ENCODE peak calls at places on chromosomes 7 and 10, in five cellular contexts. One of them, this sample, is unnamed.

GRCh38 chr7:117338020-117338419 is 15.2 kb upstream of the WNT2 start:
- DNase-seq in RWPE1: no peak
- DNase-seq in thoracic aorta: no peak
- DNase-seq in GM12865: no peak
- DNase-seq in tibial artery: no peak
- DNase-seq in this sample: no peak

GRCh38 chr7:28666144-28666543 is 253.8 kb downstream of the CREB5 start:
- DNase-seq in thoracic aorta: no peak
- DNase-seq in GM12865: no peak
- DNase-seq in RWPE1: peak; percentile 88
- DNase-seq in tibial artery: no peak
- DNase-seq in this sample: no peak

GRCh38 chr7:157271315-157271990 is 65.4 kb upstream of the DNAJB6 start:
- DNase-seq in tibial artery: no peak
- DNase-seq in GM12865: no peak
- DNase-seq in thoracic aorta: no peak
- DNase-seq in RWPE1: no peak
- DNase-seq in this sample: no peak

GRCh38 chr7:142459557-142459963 is 201.7 kb upstream of the PRSS58 start:
- DNase-seq in RWPE1: peak; percentile 30
- DNase-seq in thoracic aorta: no peak
- DNase-seq in tibial artery: no peak
- DNase-seq in GM12865: peak; percentile 61
- DNase-seq in this sample: no peak

GRCh38 chr7:150399421-150399820 is 20.3 kb downstream of the ZNF775 start:
- DNase-seq in RWPE1: no peak
- DNase-seq in thoracic aorta: no peak
- DNase-seq in tibial artery: no peak
- DNase-seq in GM12865: no peak
- DNase-seq in this sample: no peak

GRCh38 chr10:118568327-118568848 is 27.1 kb downstream of the PRLHR start:
- DNase-seq in GM12865: peak; percentile 65
- DNase-seq in tibial artery: no peak
- DNase-seq in thoracic aorta: no peak
- DNase-seq in RWPE1: peak; percentile 69
- DNase-seq in this sample: peak; percentile 50

GRCh38 chr10:95798307-95798850 is 42.4 kb downstream of the ENTPD1 start:
- DNase-seq in tibial artery: no peak
- DNase-seq in RWPE1: no peak
- DNase-seq in GM12865: no peak
- DNase-seq in thoracic aorta: no peak
- DNase-seq in this sample: no peak

GRCh38 chr7:139560678-139561077 is 37.2 kb downstream of the CLEC2L start:
- DNase-seq in RWPE1: no peak
- DNase-seq in tibial artery: no peak
- DNase-seq in GM12865: no peak
- DNase-seq in thoracic aorta: no peak
- DNase-seq in this sample: no peak

GRCh38 chr7:157676001-157676400 is 339.2 kb downstream of the DNAJB6 start:
- DNase-seq in tibial artery: no peak
- DNase-seq in thoracic aorta: no peak
- DNase-seq in GM12865: no peak
- DNase-seq in RWPE1: no peak
- DNase-seq in this sample: no peak

GRCh38 chr7:73718905-73719805 is at the start of gene STX1A:
- DNase-seq in GM12865: peak; percentile 80
- DNase-seq in tibial artery: no peak
- DNase-seq in thoracic aorta: no peak
- DNase-seq in RWPE1: peak; percentile 87
- DNase-seq in this sample: peak; percentile 56

GRCh38 chr10:95814011-95814727 is 58.2 kb downstream of the ENTPD1 start:
- DNase-seq in thoracic aorta: no peak
- DNase-seq in RWPE1: peak; percentile 42
- DNase-seq in tibial artery: no peak
- DNase-seq in GM12865: no peak
- DNase-seq in this sample: no peak

GRCh38 chr10:71971311-71971731 is 7.1 kb downstream of the CHST3 start:
- DNase-seq in GM12865: no peak
- DNase-seq in thoracic aorta: no peak
- DNase-seq in RWPE1: no peak
- DNase-seq in tibial artery: no peak
- DNase-seq in this sample: no peak

GRCh38 chr10:129958118-129958685 is 5.9 kb downstream of the EBF3 start:
- DNase-seq in RWPE1: no peak
- DNase-seq in thoracic aorta: no peak
- DNase-seq in tibial artery: peak; percentile 30
- DNase-seq in GM12865: no peak
- DNase-seq in this sample: no peak

GRCh38 chr10:61987537-61987936 is 86.0 kb downstream of the ARID5B start:
- DNase-seq in RWPE1: no peak
- DNase-seq in GM12865: peak; percentile 66
- DNase-seq in tibial artery: no peak
- DNase-seq in thoracic aorta: no peak
- DNase-seq in this sample: no peak

GRCh38 chr10:104642311-104643022 is 1.4 kb downstream of the SORCS3 start:
- DNase-seq in RWPE1: no peak
- DNase-seq in GM12865: peak; percentile 10
- DNase-seq in thoracic aorta: no peak
- DNase-seq in tibial artery: no peak
- DNase-seq in this sample: peak; percentile 75

GRCh38 chr10:125032474-125032873 is 90.6 kb downstream of the ZRANB1 start:
- DNase-seq in RWPE1: no peak
- DNase-seq in thoracic aorta: no peak
- DNase-seq in GM12865: no peak
- DNase-seq in tibial artery: no peak
- DNase-seq in this sample: no peak

GRCh38 chr7:473211-473734 is 46.4 kb downstream of the PDGFA start:
- DNase-seq in RWPE1: no peak
- DNase-seq in tibial artery: peak; percentile 17
- DNase-seq in thoracic aorta: no peak
- DNase-seq in GM12865: no peak
- DNase-seq in this sample: no peak

GRCh38 chr7:157302314-157302711 is 34.5 kb upstream of the DNAJB6 start:
- DNase-seq in tibial artery: peak; percentile 61
- DNase-seq in GM12865: peak; percentile 93
- DNase-seq in RWPE1: no peak
- DNase-seq in thoracic aorta: no peak
- DNase-seq in this sample: no peak

GRCh38 chr7:29884399-29885272 is 78.3 kb downstream of the WIPF3 start:
- DNase-seq in GM12865: no peak
- DNase-seq in thoracic aorta: no peak
- DNase-seq in tibial artery: no peak
- DNase-seq in RWPE1: peak; percentile 33
- DNase-seq in this sample: peak; percentile 34

GRCh38 chr7:103388469-103389140 is 41.2 kb downstream of the PSMC2 start:
- DNase-seq in tibial artery: no peak
- DNase-seq in RWPE1: no peak
- DNase-seq in thoracic aorta: no peak
- DNase-seq in GM12865: no peak
- DNase-seq in this sample: no peak

GRCh38 chr7:85719981-85720963 is 533.4 kb upstream of the SEMA3D start:
- DNase-seq in tibial artery: peak; percentile 26
- DNase-seq in GM12865: no peak
- DNase-seq in thoracic aorta: no peak
- DNase-seq in RWPE1: peak; percentile 32
- DNase-seq in this sample: no peak

GRCh38 chr7:81127991-81128390 is 209.1 kb upstream of the SEMA3C start:
- DNase-seq in RWPE1: no peak
- DNase-seq in thoracic aorta: no peak
- DNase-seq in GM12865: no peak
- DNase-seq in tibial artery: no peak
- DNase-seq in this sample: no peak

GRCh38 chr10:114821915-114822770 is 563 bp downstream of the FHIP2A start:
- DNase-seq in RWPE1: peak; percentile 44
- DNase-seq in GM12865: peak; percentile 66
- DNase-seq in tibial artery: peak; percentile 25
- DNase-seq in thoracic aorta: no peak
- DNase-seq in this sample: peak; percentile 29

GRCh38 chr7:53811555-53812079 is 730.6 kb upstream of the VSTM2A start:
- DNase-seq in thoracic aorta: no peak
- DNase-seq in tibial artery: no peak
- DNase-seq in GM12865: no peak
- DNase-seq in RWPE1: no peak
- DNase-seq in this sample: no peak

GRCh38 chr7:91182819-91183405 is 81.3 kb upstream of the FZD1 start:
- DNase-seq in tibial artery: no peak
- DNase-seq in RWPE1: peak; percentile 33
- DNase-seq in GM12865: no peak
- DNase-seq in thoracic aorta: no peak
- DNase-seq in this sample: no peak

GRCh38 chr10:73553316-73553715 is 37.8 kb downstream of the USP54 start:
- DNase-seq in thoracic aorta: no peak
- DNase-seq in RWPE1: no peak
- DNase-seq in GM12865: no peak
- DNase-seq in tibial artery: no peak
- DNase-seq in this sample: no peak

GRCh38 chr7:665751-666453 is 60.6 kb upstream of the DNAAF5 start:
- DNase-seq in GM12865: no peak
- DNase-seq in RWPE1: no peak
- DNase-seq in thoracic aorta: no peak
- DNase-seq in tibial artery: peak; percentile 20
- DNase-seq in this sample: no peak

GRCh38 chr7:145718129-145718528 is 398.5 kb upstream of the CNTNAP2 start:
- DNase-seq in thoracic aorta: no peak
- DNase-seq in tibial artery: no peak
- DNase-seq in GM12865: no peak
- DNase-seq in RWPE1: no peak
- DNase-seq in this sample: no peak

GRCh38 chr10:26468691-26469090 is 30.6 kb downstream of the APBB1IP start:
- DNase-seq in tibial artery: no peak
- DNase-seq in RWPE1: no peak
- DNase-seq in thoracic aorta: no peak
- DNase-seq in GM12865: peak; percentile 63
- DNase-seq in this sample: no peak

GRCh38 chr10:84331091-84331490 is 2.7 kb downstream of the CCSER2 start:
- DNase-seq in RWPE1: no peak
- DNase-seq in tibial artery: no peak
- DNase-seq in GM12865: no peak
- DNase-seq in thoracic aorta: no peak
- DNase-seq in this sample: no peak

GRCh38 chr7:14698239-14698638 is 204.3 kb downstream of the DGKB start:
- DNase-seq in thoracic aorta: no peak
- DNase-seq in tibial artery: no peak
- DNase-seq in GM12865: no peak
- DNase-seq in RWPE1: no peak
- DNase-seq in this sample: no peak
- TF ChIP-seq CTCF in thoracic aorta: no peak
- TF ChIP-seq CTCF in tibial artery: no peak
- TF ChIP-seq CTCF in GM12865: no peak
- TF ChIP-seq CTCF in RWPE1: no peak
- TF ChIP-seq CTCF in this sample: no peak

GRCh38 chr10:79202188-79203013 is 133.6 kb downstream of the ZMIZ1 start:
- DNase-seq in GM12865: peak; percentile 64
- DNase-seq in thoracic aorta: no peak
- DNase-seq in tibial artery: no peak
- DNase-seq in RWPE1: no peak
- DNase-seq in this sample: no peak
- TF ChIP-seq CTCF in GM12865: peak; percentile 68
- TF ChIP-seq CTCF in thoracic aorta: peak; percentile 29
- TF ChIP-seq CTCF in tibial artery: peak; percentile 22
- TF ChIP-seq CTCF in RWPE1: no peak
- TF ChIP-seq CTCF in this sample: peak; percentile 44

GRCh38 chr7:42235734-42236133 is 1.3 kb downstream of the GLI3 start:
- DNase-seq in GM12865: no peak
- DNase-seq in thoracic aorta: no peak
- DNase-seq in tibial artery: no peak
- DNase-seq in RWPE1: peak; percentile 13
- DNase-seq in this sample: no peak

GRCh38 chr7:42238709-42239395 is 1.8 kb upstream of the GLI3 start:
- DNase-seq in tibial artery: peak; percentile 57
- DNase-seq in RWPE1: peak; percentile 78
- DNase-seq in GM12865: no peak
- DNase-seq in thoracic aorta: no peak
- DNase-seq in this sample: no peak

GRCh38 chr7:42236266-42237161 is 495 bp downstream of the GLI3 start:
- DNase-seq in tibial artery: peak; percentile 66
- DNase-seq in GM12865: no peak
- DNase-seq in RWPE1: peak; percentile 49
- DNase-seq in thoracic aorta: peak; percentile 16
- DNase-seq in this sample: peak; percentile 56

GRCh38 chr7:42237891-42238531 is 1.0 kb upstream of the GLI3 start:
- DNase-seq in RWPE1: peak; percentile 47
- DNase-seq in GM12865: peak; percentile 16
- DNase-seq in thoracic aorta: peak; percentile 30
- DNase-seq in tibial artery: peak; percentile 91
- DNase-seq in this sample: peak; percentile 63

DNA sequence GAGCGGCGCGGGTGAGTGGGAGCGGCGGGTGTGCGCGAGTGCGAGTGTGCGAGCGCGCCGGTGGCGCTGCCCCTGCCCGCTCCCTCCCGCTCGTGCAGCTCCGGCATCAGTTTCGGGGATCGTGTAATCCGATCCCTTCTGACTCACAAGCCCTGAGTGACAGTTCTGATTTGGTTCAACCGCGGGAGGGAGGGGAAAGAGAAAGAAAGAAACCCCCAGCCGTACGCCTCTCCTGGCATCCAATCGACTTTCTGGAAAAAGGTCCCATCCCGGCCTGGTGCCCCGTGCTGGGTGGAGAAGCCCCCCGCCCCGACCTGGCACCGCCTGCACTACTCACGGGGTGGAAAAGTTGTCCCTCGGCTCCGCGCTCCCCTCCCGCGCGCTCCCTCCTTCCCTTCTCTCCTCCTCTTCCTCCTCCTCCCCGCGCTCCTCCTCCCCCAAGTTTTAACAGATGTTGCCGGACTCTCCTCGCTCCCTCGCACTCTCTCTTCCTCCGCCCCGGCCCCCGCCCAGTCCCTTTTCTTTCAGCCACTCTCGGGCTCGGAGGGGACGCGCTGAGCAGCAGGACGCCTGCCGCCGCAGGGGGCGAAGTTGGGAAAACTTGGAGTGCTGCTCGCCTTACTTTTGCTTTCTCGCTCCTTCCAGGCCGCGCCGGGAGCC is at the start of gene GLI3:
- DNase-seq in thoracic aorta: peak; percentile 64
- DNase-seq in RWPE1: peak; percentile 97
- DNase-seq in tibial artery: peak; percentile 92
- DNase-seq in GM12865: peak; percentile 70
- DNase-seq in this sample: peak; percentile 86
- TF ChIP-seq CTCF in thoracic aorta: peak; percentile 39
- TF ChIP-seq CTCF in RWPE1: peak; percentile 35
- TF ChIP-seq CTCF in tibial artery: peak; percentile 27
- TF ChIP-seq CTCF in GM12865: no peak
- TF ChIP-seq CTCF in this sample: no peak

GRCh38 chr10:29725133-29725720 is 90.5 kb upstream of the SVIL start:
- DNase-seq in RWPE1: no peak
- DNase-seq in thoracic aorta: no peak
- DNase-seq in tibial artery: no peak
- DNase-seq in GM12865: no peak
- DNase-seq in this sample: no peak

GRCh38 chr10:29722777-29723176 is 88.0 kb upstream of the SVIL start:
- DNase-seq in GM12865: no peak
- DNase-seq in tibial artery: no peak
- DNase-seq in RWPE1: no peak
- DNase-seq in thoracic aorta: no peak
- DNase-seq in this sample: no peak

GRCh38 chr10:29719281-29719675 is 84.5 kb upstream of the SVIL start:
- DNase-seq in GM12865: no peak
- DNase-seq in thoracic aorta: no peak
- DNase-seq in RWPE1: no peak
- DNase-seq in tibial artery: no peak
- DNase-seq in this sample: no peak

GRCh38 chr10:29720149-29720548 is 85.4 kb upstream of the SVIL start:
- DNase-seq in RWPE1: no peak
- DNase-seq in GM12865: no peak
- DNase-seq in tibial artery: no peak
- DNase-seq in thoracic aorta: no peak
- DNase-seq in this sample: no peak

GRCh38 chr10:29723704-29724103 is 88.9 kb upstream of the SVIL start:
- DNase-seq in RWPE1: no peak
- DNase-seq in thoracic aorta: no peak
- DNase-seq in GM12865: no peak
- DNase-seq in tibial artery: no peak
- DNase-seq in this sample: no peak
- TF ChIP-seq CTCF in RWPE1: no peak
- TF ChIP-seq CTCF in thoracic aorta: no peak
- TF ChIP-seq CTCF in GM12865: no peak
- TF ChIP-seq CTCF in tibial artery: no peak
- TF ChIP-seq CTCF in this sample: no peak

This sample was measured in mesothelial cell of epicardium.